ENCODE peak calls at places on chromosomes 2 and 18, in seven cellular contexts. C is spleen, Y is hepatocyte, W is psoas muscle, R is pancreas, I is fibroblast of lung, F is uterus. L is an unnamed sample.

GRCh38 chr2:14016289-14016955 is 616.1 kb upstream of the LRATD1 start:
- DNase-seq in C (no peak), I (peak; percentile 69), W (no peak), R (no peak), F (no peak), Y (peak; percentile 11), L (no peak)

GRCh38 chr2:158486150-158486969 is 29.6 kb downstream of the PKP4 start:
- DNase-seq in C (no peak), W (no peak), Y (no peak), R (no peak), I (no peak), F (no peak), L (no peak)

GRCh38 chr2:28286678-28287077 is 106.0 kb upstream of the FOSL2 start:
- DNase-seq in F (no peak), R (no peak), C (no peak), I (peak; percentile 51), Y (no peak), W (no peak), L (no peak)

GRCh38 chr2:178506949-178507348 is 26.7 kb downstream of the PLEKHA3 start:
- DNase-seq in F (no peak), Y (no peak), R (no peak), W (no peak), I (no peak), C (no peak), L (no peak)

GRCh38 chr2:181674466-181674865 is 5.9 kb downstream of the NEUROD1 start:
- DNase-seq in F (no peak), I (no peak), Y (no peak), W (no peak), C (no peak), R (no peak), L (no peak)

GRCh38 chr18:43534511-43534910 is 257.2 kb upstream of the SYT4 start:
- DNase-seq in F (no peak), W (no peak), I (peak; percentile 20), Y (peak; percentile 4), R (no peak), C (no peak), L (no peak)

GRCh38 chr2:200655918-200656580 is 70.2 kb downstream of the AOX1 start:
- DNase-seq in R (no peak), W (no peak), Y (no peak), F (no peak), I (no peak), C (no peak), L (no peak)

GRCh38 chr2:222909276-222909675 is 48.4 kb downstream of the ACSL3 start:
- DNase-seq in I (no peak), R (no peak), W (no peak), F (no peak), C (no peak), Y (no peak), L (no peak)

GRCh38 chr18:2920546-2921343 is 73.9 kb downstream of the EMILIN2 start:
- DNase-seq in W (no peak), F (no peak), I (no peak), Y (no peak), R (no peak), C (no peak), L (peak; percentile 64)

GRCh38 chr2:70785137-70785911 is 5.1 kb downstream of the FIGLA start:
- DNase-seq in I (peak; percentile 31), C (no peak), F (no peak), R (no peak), W (no peak), Y (peak; percentile 52), L (peak; percentile 56)

DNA sequence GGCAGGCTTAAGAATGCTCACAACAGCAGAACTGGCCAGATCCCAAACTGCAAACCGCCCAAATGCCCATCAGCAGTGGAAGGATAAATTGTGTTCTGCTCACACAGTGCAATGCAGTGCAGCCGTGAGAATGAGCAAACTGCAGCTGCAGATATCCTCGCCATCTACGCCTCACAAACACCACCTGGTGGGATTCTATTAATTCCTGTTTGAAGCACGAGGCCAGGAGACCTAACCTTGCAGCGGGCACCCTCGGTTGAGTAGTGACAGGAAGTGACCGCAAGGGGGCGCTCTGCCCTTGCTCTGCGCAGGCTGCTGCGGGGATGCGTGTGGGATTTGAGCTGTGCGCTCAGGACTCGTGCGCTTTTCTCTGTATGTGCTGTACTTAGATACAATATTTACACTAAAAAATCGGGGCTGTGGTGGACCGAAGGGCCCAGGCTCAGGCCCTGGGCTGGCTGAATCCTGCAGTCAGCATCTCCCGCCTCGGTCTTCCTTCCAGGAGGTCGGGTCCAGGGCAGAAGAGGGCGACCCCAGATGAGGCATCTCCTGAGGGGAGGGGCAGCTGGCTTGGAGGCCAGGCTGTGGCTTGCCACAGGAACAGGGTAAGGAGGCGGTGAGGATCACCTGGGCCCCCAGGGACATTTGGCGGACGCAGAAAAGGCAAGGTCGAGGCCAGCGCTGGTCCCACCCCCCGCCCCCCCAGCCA is 19.8 kb upstream of the PDIA6 start:
- DNase-seq in C (peak; percentile 96), W (peak; percentile 89), R (peak; percentile 97), I (peak; percentile 59), Y (peak; percentile 92), F (peak; percentile 60), L (peak; percentile 86)
- H3K4me3 ChIP-seq in C (no peak overlapping the region), W (no peak overlapping the region), R (no peak overlapping the region), I (no peak overlapping the region), Y (no peak overlapping the region), F (no peak overlapping the region), L (no peak overlapping the region)

GRCh38 chr2:86078801-86079545 is 26.7 kb downstream of the POLR1A start:
- DNase-seq in F (peak; percentile 68), C (no peak), W (no peak), R (no peak), I (peak; percentile 54), Y (peak; percentile 38), L (no peak)
- TF ChIP-seq CTCF in F (peak; percentile 80), C (peak; percentile 69), W (peak; percentile 60), R (peak; percentile 32), I (peak; percentile 67), Y (peak; percentile 57), L (peak; percentile 75)

DNA sequence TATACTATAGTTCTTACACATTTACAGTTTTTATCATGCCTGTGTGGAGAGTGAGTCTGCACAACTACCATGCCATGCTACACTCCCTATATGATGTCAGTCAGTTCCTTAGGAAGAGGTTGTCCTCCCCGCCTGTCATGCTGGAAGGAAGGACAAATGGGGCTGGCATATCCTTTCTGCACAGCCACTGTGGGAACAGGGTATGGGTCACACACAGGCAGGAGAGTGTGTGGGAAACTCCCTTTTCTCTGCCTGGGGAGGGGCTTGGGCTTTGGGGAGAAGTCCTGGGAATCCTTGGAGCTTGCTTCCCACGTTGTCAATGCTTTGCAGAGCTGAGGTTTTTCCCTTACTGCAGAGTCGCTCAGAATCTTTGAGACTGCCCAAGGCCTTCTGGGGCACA is 232.1 kb downstream of the PRKCE start:
- DNase-seq in W (no peak), R (no peak), Y (no peak), C (no peak), I (no peak), F (no peak), L (no peak)
- H3K27ac ChIP-seq in W (no peak overlapping the region), R (no peak overlapping the region), Y (no peak overlapping the region), C (no peak overlapping the region), I (no peak overlapping the region), F (peak overlapping the region; percentile 77), L (no peak overlapping the region)

GRCh38 chr18:46334200-46334553 is 230.0 kb downstream of the HAUS1 start:
- DNase-seq in F (no peak), Y (peak; percentile 20), I (peak; percentile 7), C (no peak), W (no peak), R (no peak), L (no peak)
- H3K4me3 ChIP-seq in F (peak overlapping the region; percentile 31), Y (peak overlapping the region; percentile 77), I (peak overlapping the region; percentile 10), C (peak overlapping the region; percentile 54), W (peak overlapping the region; percentile 75), R (no peak overlapping the region), L (peak overlapping the region; percentile 68)

DNA sequence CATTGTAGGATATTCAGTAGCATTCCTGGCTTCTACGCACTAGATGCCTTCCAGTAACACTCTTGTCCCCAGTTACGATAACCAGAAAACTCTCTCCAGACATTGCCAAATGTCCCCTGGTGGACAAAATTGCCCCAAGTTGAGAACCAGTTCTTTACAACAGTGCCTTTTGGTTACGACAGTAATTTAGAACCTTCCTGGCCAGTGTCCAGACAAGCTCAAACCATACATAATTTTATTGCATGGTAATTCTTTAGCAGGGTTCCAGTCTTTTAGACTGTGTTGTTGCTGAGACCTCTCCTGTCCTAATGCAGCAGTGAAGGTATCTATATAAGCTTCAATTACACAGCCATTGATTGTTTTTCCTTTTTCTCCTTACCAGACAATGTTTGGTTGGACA is 20.2 kb downstream of the RNMT start:
- DNase-seq in R (no peak), C (no peak), Y (no peak), I (no peak), F (no peak), W (no peak), L (no peak)
- TF ChIP-seq CTCF in R (no peak), C (no peak), Y (no peak), I (no peak), F (no peak), W (no peak), L (no peak)